ENCODE peak calls at places on chromosome 1, in seven cellular contexts. One of them, this sample, is unnamed.

GRCh38 chr1:153561401-153561985 is 4.2 kb downstream of the S100A2 start:
- DNase-seq in hepatocyte: no peak
- DNase-seq in astrocyte of the spinal cord: no peak
- DNase-seq in CD8-positive, alpha-beta T cell: no peak
- DNase-seq in endothelial cell: no peak
- DNase-seq in LNCaP clone FGC: no peak
- DNase-seq in fibroblast of lung: no peak
- DNase-seq in this sample: no peak

GRCh38 chr1:63914241-63914640 is 140.4 kb downstream of the ROR1 start:
- DNase-seq in fibroblast of lung: no peak
- DNase-seq in LNCaP clone FGC: no peak
- DNase-seq in astrocyte of the spinal cord: no peak
- DNase-seq in CD8-positive, alpha-beta T cell: no peak
- DNase-seq in endothelial cell: no peak
- DNase-seq in hepatocyte: no peak
- DNase-seq in this sample: no peak

GRCh38 chr1:220492671-220493070 is 35.3 kb upstream of the MARK1 start:
- DNase-seq in hepatocyte: no peak
- DNase-seq in fibroblast of lung: no peak
- DNase-seq in astrocyte of the spinal cord: no peak
- DNase-seq in LNCaP clone FGC: peak
- DNase-seq in endothelial cell: no peak
- DNase-seq in CD8-positive, alpha-beta T cell: no peak
- DNase-seq in this sample: no peak

GRCh38 chr1:109272831-109273547 is 10.0 kb downstream of the PSRC1 start:
- DNase-seq in LNCaP clone FGC: no peak
- DNase-seq in hepatocyte: no peak
- DNase-seq in fibroblast of lung: no peak
- DNase-seq in endothelial cell: no peak
- DNase-seq in CD8-positive, alpha-beta T cell: no peak
- DNase-seq in astrocyte of the spinal cord: no peak
- DNase-seq in this sample: no peak

GRCh38 chr1:224744521-224744920 is 128.4 kb downstream of the CNIH3 start:
- DNase-seq in astrocyte of the spinal cord: no peak
- DNase-seq in hepatocyte: no peak
- DNase-seq in endothelial cell: no peak
- DNase-seq in LNCaP clone FGC: no peak
- DNase-seq in CD8-positive, alpha-beta T cell: no peak
- DNase-seq in fibroblast of lung: no peak
- DNase-seq in this sample: no peak

GRCh38 chr1:16971330-16972209 is 8.8 kb downstream of the MFAP2 start:
- DNase-seq in astrocyte of the spinal cord: peak
- DNase-seq in LNCaP clone FGC: no peak
- DNase-seq in hepatocyte: peak
- DNase-seq in endothelial cell: no peak
- DNase-seq in fibroblast of lung: peak
- DNase-seq in CD8-positive, alpha-beta T cell: no peak
- DNase-seq in this sample: no peak

GRCh38 chr1:233790662-233791371 is 113.7 kb upstream of the SLC35F3 start:
- DNase-seq in fibroblast of lung: peak
- DNase-seq in hepatocyte: peak
- DNase-seq in endothelial cell: peak
- DNase-seq in astrocyte of the spinal cord: peak
- DNase-seq in CD8-positive, alpha-beta T cell: peak
- DNase-seq in LNCaP clone FGC: peak
- DNase-seq in this sample: peak

GRCh38 chr1:48471103-48471502 is 901 bp downstream of the SPATA6 start:
- DNase-seq in CD8-positive, alpha-beta T cell: no peak
- DNase-seq in endothelial cell: peak
- DNase-seq in LNCaP clone FGC: no peak
- DNase-seq in astrocyte of the spinal cord: peak
- DNase-seq in fibroblast of lung: no peak
- DNase-seq in hepatocyte: peak
- DNase-seq in this sample: no peak

GRCh38 chr1:230459463-230459862 is 33.3 kb upstream of the PGBD5 start:
- DNase-seq in fibroblast of lung: peak
- DNase-seq in endothelial cell: no peak
- DNase-seq in LNCaP clone FGC: no peak
- DNase-seq in hepatocyte: peak
- DNase-seq in astrocyte of the spinal cord: peak
- DNase-seq in CD8-positive, alpha-beta T cell: no peak
- DNase-seq in this sample: no peak

GRCh38 chr1:202966006-202966904 is 802 bp downstream of the CYB5R1 start:
- DNase-seq in LNCaP clone FGC: no peak
- DNase-seq in astrocyte of the spinal cord: peak
- DNase-seq in endothelial cell: no peak
- DNase-seq in CD8-positive, alpha-beta T cell: no peak
- DNase-seq in fibroblast of lung: no peak
- DNase-seq in hepatocyte: no peak
- DNase-seq in this sample: no peak

GRCh38 chr1:202972046-202972445 is 5.0 kb upstream of the CYB5R1 start:
- DNase-seq in CD8-positive, alpha-beta T cell: no peak
- DNase-seq in endothelial cell: no peak
- DNase-seq in astrocyte of the spinal cord: no peak
- DNase-seq in fibroblast of lung: no peak
- DNase-seq in hepatocyte: no peak
- DNase-seq in LNCaP clone FGC: no peak
- DNase-seq in this sample: no peak

GRCh38 chr1:202968351-202968750 is 1.3 kb upstream of the CYB5R1 start:
- DNase-seq in fibroblast of lung: no peak
- DNase-seq in hepatocyte: no peak
- DNase-seq in endothelial cell: no peak
- DNase-seq in astrocyte of the spinal cord: no peak
- DNase-seq in CD8-positive, alpha-beta T cell: no peak
- DNase-seq in LNCaP clone FGC: no peak
- DNase-seq in this sample: no peak

GRCh38 chr1:202967684-202968281 is 726 bp upstream of the CYB5R1 start:
- DNase-seq in CD8-positive, alpha-beta T cell: peak
- DNase-seq in LNCaP clone FGC: no peak
- DNase-seq in astrocyte of the spinal cord: peak
- DNase-seq in endothelial cell: peak
- DNase-seq in fibroblast of lung: no peak
- DNase-seq in hepatocyte: peak
- DNase-seq in this sample: no peak

DNA sequence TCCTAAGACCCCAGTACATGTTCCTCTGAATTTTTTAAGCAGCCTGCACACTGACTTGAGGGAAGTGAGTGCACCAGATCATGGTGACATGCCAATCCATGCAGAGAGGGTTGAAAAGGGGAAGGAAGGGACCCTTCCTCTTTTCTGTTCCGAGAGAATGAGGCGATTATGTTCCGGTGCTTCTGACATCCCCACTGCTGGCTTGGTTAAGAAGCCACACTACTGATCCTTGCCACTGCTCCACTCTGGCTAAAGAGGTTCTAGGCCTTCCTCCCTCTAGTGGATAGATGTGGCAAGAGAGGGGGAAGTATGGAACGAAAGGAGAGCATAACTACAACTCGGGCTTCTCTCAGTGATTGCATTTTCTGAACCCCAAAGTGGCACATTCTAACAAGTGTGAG is 1.8 kb upstream of the CYB5R1 start:
- DNase-seq in hepatocyte: peak
- DNase-seq in LNCaP clone FGC: no peak
- DNase-seq in astrocyte of the spinal cord: peak
- DNase-seq in fibroblast of lung: peak
- DNase-seq in endothelial cell: peak
- DNase-seq in CD8-positive, alpha-beta T cell: no peak
- DNase-seq in this sample: no peak
- TF ChIP-seq CTCF in hepatocyte: peak
- TF ChIP-seq CTCF in LNCaP clone FGC: peak
- TF ChIP-seq CTCF in astrocyte of the spinal cord: peak
- TF ChIP-seq CTCF in fibroblast of lung: peak
- TF ChIP-seq CTCF in endothelial cell: no peak
- TF ChIP-seq CTCF in CD8-positive, alpha-beta T cell: peak
- TF ChIP-seq CTCF in this sample: peak

DNA sequence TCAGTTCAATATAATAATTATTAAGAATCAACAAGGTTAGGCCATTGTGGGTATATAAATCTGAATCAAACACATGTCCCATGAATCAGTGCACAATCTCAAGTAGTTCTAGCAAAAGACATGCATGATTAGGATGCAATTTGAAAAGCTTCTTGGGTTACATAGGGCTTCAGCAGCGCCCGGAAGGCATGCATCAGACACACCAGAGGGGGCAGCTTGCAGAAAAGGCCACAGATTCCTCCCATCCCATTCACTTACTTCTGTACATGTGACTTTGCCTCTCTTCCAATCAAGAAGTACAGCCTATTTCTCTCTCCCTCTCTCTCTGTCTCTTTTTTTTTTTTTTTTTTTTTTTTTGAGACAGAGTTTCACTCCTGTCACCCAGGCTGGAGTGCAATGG is 91.8 kb downstream of the KCNN3 start:
- DNase-seq in CD8-positive, alpha-beta T cell: no peak
- DNase-seq in endothelial cell: no peak
- DNase-seq in astrocyte of the spinal cord: no peak
- DNase-seq in hepatocyte: no peak
- DNase-seq in LNCaP clone FGC: no peak
- DNase-seq in fibroblast of lung: no peak
- DNase-seq in this sample: no peak
- TF ChIP-seq CTCF in CD8-positive, alpha-beta T cell: no peak
- TF ChIP-seq CTCF in endothelial cell: no peak
- TF ChIP-seq CTCF in astrocyte of the spinal cord: no peak
- TF ChIP-seq CTCF in hepatocyte: no peak
- TF ChIP-seq CTCF in LNCaP clone FGC: no peak
- TF ChIP-seq CTCF in fibroblast of lung: no peak
- TF ChIP-seq CTCF in this sample: no peak

GRCh38 chr1:114216431-114217173 is 62.9 kb upstream of the SYT6 start:
- DNase-seq in endothelial cell: no peak
- DNase-seq in hepatocyte: no peak
- DNase-seq in LNCaP clone FGC: no peak
- DNase-seq in astrocyte of the spinal cord: no peak
- DNase-seq in fibroblast of lung: no peak
- DNase-seq in CD8-positive, alpha-beta T cell: no peak
- DNase-seq in this sample: no peak

GRCh38 chr1:114214016-114214415 is 60.3 kb upstream of the SYT6 start:
- DNase-seq in CD8-positive, alpha-beta T cell: no peak
- DNase-seq in LNCaP clone FGC: no peak
- DNase-seq in astrocyte of the spinal cord: no peak
- DNase-seq in endothelial cell: no peak
- DNase-seq in hepatocyte: no peak
- DNase-seq in fibroblast of lung: no peak
- DNase-seq in this sample: no peak

GRCh38 chr1:114219247-114219872 is 65.7 kb upstream of the SYT6 start:
- DNase-seq in LNCaP clone FGC: no peak
- DNase-seq in fibroblast of lung: no peak
- DNase-seq in astrocyte of the spinal cord: peak
- DNase-seq in endothelial cell: no peak
- DNase-seq in CD8-positive, alpha-beta T cell: no peak
- DNase-seq in hepatocyte: peak
- DNase-seq in this sample: peak

GRCh38 chr1:114218397-114219237 is 64.9 kb upstream of the SYT6 start:
- DNase-seq in CD8-positive, alpha-beta T cell: no peak
- DNase-seq in hepatocyte: no peak
- DNase-seq in astrocyte of the spinal cord: no peak
- DNase-seq in LNCaP clone FGC: no peak
- DNase-seq in endothelial cell: no peak
- DNase-seq in fibroblast of lung: no peak
- DNase-seq in this sample: no peak

GRCh38 chr1:114215426-114215825 is 61.8 kb upstream of the SYT6 start:
- DNase-seq in CD8-positive, alpha-beta T cell: no peak
- DNase-seq in endothelial cell: no peak
- DNase-seq in astrocyte of the spinal cord: no peak
- DNase-seq in hepatocyte: no peak
- DNase-seq in fibroblast of lung: no peak
- DNase-seq in LNCaP clone FGC: no peak
- DNase-seq in this sample: no peak
- TF ChIP-seq CTCF in CD8-positive, alpha-beta T cell: no peak
- TF ChIP-seq CTCF in endothelial cell: no peak
- TF ChIP-seq CTCF in astrocyte of the spinal cord: no peak
- TF ChIP-seq CTCF in hepatocyte: no peak
- TF ChIP-seq CTCF in fibroblast of lung: no peak
- TF ChIP-seq CTCF in LNCaP clone FGC: peak
- TF ChIP-seq CTCF in this sample: no peak

GRCh38 chr1:227901906-227902640 is 45.7 kb downstream of the WNT9A start:
- DNase-seq in astrocyte of the spinal cord: peak
- DNase-seq in hepatocyte: no peak
- DNase-seq in CD8-positive, alpha-beta T cell: no peak
- DNase-seq in endothelial cell: peak
- DNase-seq in LNCaP clone FGC: no peak
- DNase-seq in fibroblast of lung: peak
- DNase-seq in this sample: no peak
- TF ChIP-seq CTCF in astrocyte of the spinal cord: peak
- TF ChIP-seq CTCF in hepatocyte: no peak
- TF ChIP-seq CTCF in CD8-positive, alpha-beta T cell: no peak
- TF ChIP-seq CTCF in endothelial cell: no peak
- TF ChIP-seq CTCF in LNCaP clone FGC: peak
- TF ChIP-seq CTCF in fibroblast of lung: no peak
- TF ChIP-seq CTCF in this sample: no peak

DNA sequence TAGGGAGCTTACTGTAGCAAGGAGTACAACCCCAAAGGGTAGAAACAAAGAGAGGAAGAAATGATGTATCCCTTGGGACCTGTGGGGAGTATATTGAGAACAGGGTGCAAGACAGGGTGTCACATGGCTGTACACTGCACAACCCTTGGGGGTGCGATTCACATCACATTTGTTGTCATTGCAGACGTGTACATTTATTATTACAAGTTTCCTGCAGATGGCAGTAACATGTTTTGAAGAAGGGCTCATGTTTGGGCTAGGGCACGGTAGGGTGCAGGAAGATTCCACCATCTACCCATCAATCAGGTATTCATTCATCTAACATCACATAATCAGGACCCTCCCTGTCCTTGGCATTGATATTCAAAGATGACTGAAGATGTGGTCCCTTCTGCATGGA is 62.5 kb downstream of the NDUFS5 start:
- DNase-seq in hepatocyte: no peak
- DNase-seq in astrocyte of the spinal cord: no peak
- DNase-seq in CD8-positive, alpha-beta T cell: no peak
- DNase-seq in fibroblast of lung: no peak
- DNase-seq in endothelial cell: no peak
- DNase-seq in LNCaP clone FGC: no peak
- DNase-seq in this sample: no peak
- TF ChIP-seq CTCF in hepatocyte: no peak
- TF ChIP-seq CTCF in astrocyte of the spinal cord: no peak
- TF ChIP-seq CTCF in CD8-positive, alpha-beta T cell: no peak
- TF ChIP-seq CTCF in fibroblast of lung: no peak
- TF ChIP-seq CTCF in endothelial cell: no peak
- TF ChIP-seq CTCF in LNCaP clone FGC: no peak
- TF ChIP-seq CTCF in this sample: no peak

DNA sequence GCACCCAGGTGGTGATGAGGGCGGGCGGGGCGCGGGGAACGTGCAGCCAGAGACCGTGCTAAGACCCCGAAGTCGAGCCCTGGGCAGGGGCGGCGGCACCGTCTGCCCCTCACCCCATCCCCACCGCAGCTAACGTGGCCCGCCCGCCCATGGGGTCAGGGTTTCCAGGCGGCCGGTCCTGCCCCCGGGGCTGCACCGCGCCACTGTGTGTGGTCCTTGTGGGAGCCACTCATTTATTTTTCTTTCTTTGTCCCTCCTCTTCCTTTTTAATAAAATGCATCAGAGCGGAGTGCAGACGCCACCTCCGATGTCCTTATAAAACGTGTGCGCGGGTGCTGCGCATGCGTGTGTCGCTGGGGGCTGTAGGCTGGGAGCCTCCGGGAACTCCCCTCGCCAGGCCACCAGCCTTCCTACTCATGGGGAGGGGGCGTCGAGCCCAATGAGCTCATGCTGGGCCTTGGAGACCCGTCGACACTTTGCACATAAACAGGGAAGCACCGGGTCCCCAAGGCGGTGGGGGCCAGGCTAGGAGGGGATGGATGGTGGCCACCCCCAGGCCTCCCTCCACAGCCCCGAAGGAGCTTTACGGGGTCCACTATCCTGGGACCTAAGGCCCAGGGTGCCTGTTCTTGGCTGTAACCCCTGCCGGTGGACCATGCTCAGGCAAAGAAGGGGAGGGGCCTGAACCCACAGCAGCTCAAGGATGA is 59.9 kb downstream of the WNT9A start:
- DNase-seq in endothelial cell: peak
- DNase-seq in CD8-positive, alpha-beta T cell: peak
- DNase-seq in hepatocyte: peak
- DNase-seq in LNCaP clone FGC: no peak
- DNase-seq in fibroblast of lung: peak
- DNase-seq in astrocyte of the spinal cord: peak
- DNase-seq in this sample: no peak
- TF ChIP-seq CTCF in endothelial cell: no peak
- TF ChIP-seq CTCF in CD8-positive, alpha-beta T cell: no peak
- TF ChIP-seq CTCF in hepatocyte: no peak
- TF ChIP-seq CTCF in LNCaP clone FGC: no peak
- TF ChIP-seq CTCF in fibroblast of lung: no peak
- TF ChIP-seq CTCF in astrocyte of the spinal cord: no peak
- TF ChIP-seq CTCF in this sample: no peak

This sample was measured in AG09319.